ENCODE peak calls at places on chromosomes 2 and 18, in four cellular contexts. L is lower lobe of right lung, I is brain microvascular endothelial cell, M is tibial artery. P is an unnamed sample.

GRCh38 chr2:107731435-107731834 is 95.3 kb upstream of the RGPD4 start:
- DNase-seq in L (no peak), I (no peak), M (no peak), P (no peak)

GRCh38 chr18:62452280-62452824 is 70.5 kb upstream of the ZCCHC2 start:
- DNase-seq in L (no peak), I (no peak), M (no peak), P (no peak)

GRCh38 chr18:26863122-26863879 is 2.2 kb downstream of the AQP4 start:
- DNase-seq in L (peak), I (no peak), M (peak), P (no peak)

GRCh38 chr2:232293191-232293590 is 85.4 kb upstream of the ALPP start:
- DNase-seq in L (no peak), I (no peak), M (no peak), P (no peak)

GRCh38 chr2:10817413-10817812 is 4.8 kb upstream of the PDIA6 start:
- DNase-seq in L (no peak), I (no peak), M (no peak), P (no peak)

GRCh38 chr2:10267551-10268465 is 34.9 kb upstream of the HPCAL1 start:
- DNase-seq in L (peak), I (no peak), M (peak), P (no peak)

GRCh38 chr2:157349949-157350510 is 24.4 kb upstream of the ERMN start:
- DNase-seq in L (no peak), I (peak), M (no peak), P (no peak)

GRCh38 chr2:24276349-24276899 is 83.9 kb downstream of the ITSN2 start:
- DNase-seq in L (no peak), I (no peak), M (no peak), P (no peak)

GRCh38 chr2:210586381-210586780 is 30.0 kb downstream of the CPS1 start:
- DNase-seq in L (no peak), I (peak), M (no peak), P (no peak)

GRCh38 chr2:85318222-85319182 is 9.3 kb downstream of the TGOLN2 start:
- DNase-seq in L (no peak), I (peak), M (no peak), P (no peak)

GRCh38 chr18:35389095-35389618 is 12.0 kb upstream of the ZNF396 start:
- DNase-seq in L (no peak), I (peak), M (no peak), P (peak)

GRCh38 chr2:197073270-197073669 is 146.8 kb upstream of the PGAP1 start:
- DNase-seq in L (no peak), I (no peak), M (no peak), P (no peak)

GRCh38 chr2:120984046-120984445 is 248.4 kb downstream of the GLI2 start:
- DNase-seq in L (no peak), I (no peak), M (no peak), P (no peak)

GRCh38 chr2:86416126-86416525 is 25.0 kb upstream of the KDM3A start:
- DNase-seq in L (peak), I (no peak), M (no peak), P (no peak)

GRCh38 chr18:58562999-58563667 is 65.8 kb downstream of the ALPK2 start:
- DNase-seq in L (no peak), I (no peak), M (no peak), P (no peak)

GRCh38 chr2:12202702-12203101 is 456.3 kb downstream of the LPIN1 start:
- DNase-seq in L (no peak), I (peak), M (no peak), P (no peak)

GRCh38 chr2:152513029-152513428 is 178.1 kb downstream of the FMNL2 start:
- DNase-seq in L (no peak), I (no peak), M (no peak), P (no peak)

GRCh38 chr2:201110615-201111014 is 5.3 kb upstream of the CFLAR start:
- DNase-seq in L (no peak), I (no peak), M (no peak), P (no peak)

GRCh38 chr2:29528891-29529520 is 392.4 kb downstream of the ALK start:
- DNase-seq in L (peak), I (peak), M (no peak), P (no peak)

GRCh38 chr2:9857814-9858729 is 14.8 kb downstream of the TAF1B start:
- DNase-seq in L (no peak), I (no peak), M (no peak), P (no peak)

GRCh38 chr2:126571403-126571802 is 84.6 kb upstream of the GYPC start:
- DNase-seq in L (no peak), I (no peak), M (no peak), P (no peak)

GRCh38 chr2:126568734-126569133 is 87.2 kb upstream of the GYPC start:
- DNase-seq in L (no peak), I (no peak), M (no peak), P (no peak)
- TF ChIP-seq CTCF in L (no peak), I (no peak), M (no peak), P (no peak)

DNA sequence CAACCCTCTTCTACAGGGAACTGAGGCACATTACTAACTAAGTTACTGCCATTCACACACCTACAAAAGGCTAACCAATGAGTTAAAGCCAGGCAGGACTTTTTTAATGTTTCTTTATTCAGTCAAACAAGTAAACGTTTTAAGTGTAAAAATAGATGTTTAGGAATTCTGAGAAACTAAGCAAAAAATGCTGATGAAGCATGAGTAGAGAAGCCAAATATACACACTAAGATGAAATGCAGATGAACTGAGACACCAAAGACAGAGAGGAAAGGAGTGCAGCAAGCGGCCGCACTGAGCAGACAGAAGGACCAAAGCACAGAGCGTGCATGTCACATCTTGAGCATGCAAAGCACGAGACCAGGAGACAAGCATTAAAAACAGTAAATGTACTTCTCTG is 17.9 kb downstream of the L3MBTL4 start:
- DNase-seq in L (no peak), I (no peak), M (no peak), P (no peak)
- H3K4me3 ChIP-seq in L (no peak), I (no peak), M (no peak), P (no peak)

GRCh38 chr2:50746526-50746925 is 285.4 kb downstream of the NRXN1 start:
- DNase-seq in L (no peak), I (peak), M (no peak), P (no peak)
- TF ChIP-seq CTCF in L (peak), I (peak), M (no peak), P (peak)

GRCh38 chr2:104863585-104864279 is 9.8 kb downstream of the POU3F3 start:
- DNase-seq in L (no peak), I (no peak), M (no peak), P (no peak)
- H3K4me3 ChIP-seq in L (no peak), I (no peak), M (no peak), P (peak)

GRCh38 chr2:219490600-219491130 is 8.0 kb upstream of the GMPPA start:
- DNase-seq in L (no peak), I (no peak), M (no peak), P (no peak)

GRCh38 chr2:219491278-219491967 is 7.3 kb upstream of the GMPPA start:
- DNase-seq in L (no peak), I (no peak), M (no peak), P (no peak)

GRCh38 chr2:219490186-219490585 is 8.5 kb upstream of the GMPPA start:
- DNase-seq in L (no peak), I (no peak), M (no peak), P (no peak)

GRCh38 chr2:219493086-219493485 is 5.6 kb upstream of the GMPPA start:
- DNase-seq in L (no peak), I (no peak), M (no peak), P (no peak)

DNA sequence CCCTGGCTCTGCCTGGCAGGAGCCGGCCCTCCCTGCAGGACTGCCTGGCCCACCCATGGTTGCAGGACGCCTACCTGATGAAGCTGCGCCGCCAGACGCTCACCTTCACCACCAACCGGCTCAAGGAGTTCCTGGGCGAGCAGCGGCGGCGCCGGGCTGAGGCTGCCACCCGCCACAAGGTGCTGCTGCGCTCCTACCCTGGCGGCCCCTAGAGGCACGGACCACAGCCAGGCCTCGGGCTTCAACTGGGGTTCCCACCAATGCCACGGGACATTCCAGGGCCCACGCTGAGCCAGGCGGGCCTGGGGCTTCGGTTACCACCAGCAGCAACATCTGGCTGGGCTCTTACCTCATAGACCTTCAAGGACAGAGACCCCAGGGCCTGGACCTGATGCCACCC is 6.1 kb upstream of the GMPPA start:
- DNase-seq in L (no peak), I (no peak), M (no peak), P (no peak)
- TF ChIP-seq CTCF in L (no peak), I (no peak), M (no peak), P (no peak)

P was measured in astrocyte of the cerebellum.